ENCODE peak calls at places on chromosome 10, in six cellular contexts. H is fibroblast of gingiva, I is ELR, K is SK-MEL-5, J is cardiac fibroblast, F is putamen. G is an unnamed sample.

GRCh38 chr10:131963811-131964210 is 17.9 kb downstream of the BNIP3 start:
- DNase-seq in F (peak; percentile 66), K (no peak), H (no peak), J (no peak), I (no peak), G (no peak)

GRCh38 chr10:120455004-120455403 is 2.0 kb upstream of the PLPP4 start:
- DNase-seq in F (no peak), J (no peak), K (no peak), H (no peak), I (peak; percentile 79), G (no peak)

GRCh38 chr10:50398823-50399222 is 147.5 kb upstream of the ASAH2 start:
- DNase-seq in H (no peak), J (no peak), K (no peak), I (no peak), F (no peak), G (no peak)

GRCh38 chr10:110634527-110635209 is 9.5 kb upstream of the RBM20 start:
- DNase-seq in I (no peak), J (no peak), K (peak; percentile 28), H (no peak), F (no peak), G (no peak)

GRCh38 chr10:117653170-117653515 is 110.6 kb downstream of the EMX2 start:
- DNase-seq in H (peak; percentile 64), J (peak; percentile 79), K (no peak), I (peak; percentile 96), F (peak; percentile 42), G (no peak)

GRCh38 chr10:132644544-132645530 is 107.2 kb downstream of the INPP5A start:
- DNase-seq in H (no peak), I (no peak), J (no peak), K (no peak), F (no peak), G (no peak)

GRCh38 chr10:131216681-131217230 is 94.8 kb downstream of the TCERG1L start:
- DNase-seq in I (no peak), H (no peak), F (no peak), K (no peak), J (no peak), G (no peak)

GRCh38 chr10:31927597-31928530 is 767 bp downstream of the ARHGAP12 start:
- DNase-seq in I (peak; percentile 70), K (peak; percentile 70), H (peak; percentile 58), J (peak; percentile 55), F (peak; percentile 40), G (peak; percentile 42)

GRCh38 chr10:131092876-131093275 is 218.6 kb downstream of the TCERG1L start:
- DNase-seq in I (no peak), J (no peak), K (no peak), F (no peak), H (no peak), G (no peak)

GRCh38 chr10:120969219-120969645 is 118.1 kb downstream of the WDR11 start:
- DNase-seq in I (no peak), J (peak; percentile 9), H (no peak), F (no peak), K (no peak), G (no peak)

GRCh38 chr10:62025901-62026879 is 124.7 kb downstream of the ARID5B start:
- DNase-seq in F (no peak), H (no peak), K (no peak), J (peak; percentile 81), I (peak; percentile 94), G (no peak)

GRCh38 chr10:26463986-26464385 is 25.8 kb downstream of the APBB1IP start:
- DNase-seq in I (peak; percentile 36), K (no peak), H (no peak), F (no peak), J (no peak), G (no peak)

GRCh38 chr10:63977329-63977923 is 456.2 kb downstream of the REEP3 start:
- DNase-seq in J (peak; percentile 57), F (peak; percentile 26), I (peak; percentile 32), H (no peak), K (peak; percentile 74), G (no peak)

GRCh38 chr10:31490858-31491504 is 172.0 kb downstream of the ZEB1 start:
- DNase-seq in J (peak; percentile 81), K (peak; percentile 61), F (no peak), I (peak; percentile 74), H (peak; percentile 34), G (no peak)

GRCh38 chr10:83346216-83346910 is 792.9 kb upstream of the GHITM start:
- DNase-seq in F (no peak), J (peak; percentile 44), H (no peak), K (no peak), I (no peak), G (no peak)

GRCh38 chr10:8075282-8076260 is 21.1 kb downstream of the GATA3 start:
- DNase-seq in H (no peak), I (no peak), J (peak; percentile 7), F (no peak), K (no peak), G (no peak)

GRCh38 chr10:50152792-50153272 is 85.1 kb downstream of the WASHC2A start:
- DNase-seq in J (no peak), H (no peak), I (no peak), F (no peak), K (no peak), G (no peak)

GRCh38 chr10:78732381-78732780 is 336.4 kb upstream of the ZMIZ1 start:
- DNase-seq in F (no peak), K (no peak), I (no peak), H (no peak), J (no peak), G (no peak)

GRCh38 chr10:119219747-119220320 is 12.5 kb downstream of the GRK5 start:
- DNase-seq in H (peak; percentile 92), I (no peak), K (no peak), F (no peak), J (no peak), G (no peak)

GRCh38 chr10:51733061-51733460 is 33.7 kb upstream of the CSTF2T start:
- DNase-seq in F (no peak), I (peak; percentile 1), J (peak; percentile 61), H (no peak), K (no peak), G (no peak)

GRCh38 chr10:103262229-103262628 is 14.7 kb upstream of the INA start:
- DNase-seq in J (no peak), I (peak; percentile 48), H (no peak), K (no peak), F (no peak), G (no peak)

GRCh38 chr10:29692121-29692539 is 57.4 kb upstream of the SVIL start:
- DNase-seq in I (peak; percentile 37), K (no peak), H (no peak), J (no peak), F (no peak), G (no peak)

GRCh38 chr10:119536508-119536837 is 6.0 kb downstream of the RGS10 start:
- DNase-seq in F (no peak), K (no peak), I (no peak), J (no peak), H (no peak), G (no peak)

GRCh38 chr10:73655990-73656298 is at the start of gene SYNPO2L:
- DNase-seq in F (no peak), K (no peak), H (no peak), J (no peak), I (no peak), G (no peak)

GRCh38 chr10:115402690-115403089 is 309.5 kb downstream of the ATRNL1 start:
- DNase-seq in I (peak; percentile 26), K (no peak), F (peak; percentile 34), H (peak; percentile 11), J (peak; percentile 73), G (no peak)

GRCh38 chr10:133144771-133145170 is 15.2 kb upstream of the KNDC1 start:
- DNase-seq in J (no peak), K (no peak), H (no peak), I (no peak), F (no peak), G (no peak)

GRCh38 chr10:93030409-93030808 is 30.2 kb upstream of the CYP26C1 start:
- DNase-seq in I (peak; percentile 82), H (peak; percentile 62), F (no peak), K (no peak), J (peak; percentile 81), G (no peak)

GRCh38 chr10:89236221-89236620 is 15.4 kb downstream of the LIPA start:
- DNase-seq in J (no peak), I (no peak), H (peak; percentile 93), F (no peak), K (no peak), G (no peak)

GRCh38 chr10:6039711-6040110 is 22.5 kb downstream of the IL2RA start:
- DNase-seq in H (no peak), I (no peak), J (no peak), F (no peak), K (no peak), G (no peak)

GRCh38 chr10:18368681-18369080 is 228.5 kb downstream of the CACNB2 start:
- DNase-seq in F (no peak), I (peak; percentile 54), J (peak; percentile 44), H (peak; percentile 59), K (no peak), G (no peak)

GRCh38 chr10:85175635-85176034 is 847.2 kb downstream of the CCSER2 start:
- DNase-seq in I (no peak), J (no peak), F (no peak), H (no peak), K (no peak), G (no peak)

GRCh38 chr10:132184816-132185593 is 1.7 kb upstream of the DPYSL4 start:
- DNase-seq in H (no peak), I (no peak), J (no peak), F (no peak), K (no peak), G (no peak)

GRCh38 chr10:56633876-56634452 is 272.9 kb upstream of the ZWINT start:
- DNase-seq in F (no peak), J (no peak), I (no peak), K (no peak), H (no peak), G (no peak)

GRCh38 chr10:77249901-77250459 is 387.6 kb downstream of the KCNMA1 start:
- DNase-seq in I (no peak), H (no peak), K (no peak), F (no peak), J (no peak), G (no peak)

GRCh38 chr10:113138937-113139585 is 189.0 kb downstream of the TCF7L2 start:
- DNase-seq in K (no peak), J (no peak), H (no peak), I (no peak), F (no peak), G (no peak)

GRCh38 chr10:80463868-80464267 is 9.8 kb downstream of the TSPAN14 start:
- DNase-seq in H (no peak), F (no peak), J (no peak), K (no peak), I (no peak), G (no peak)

GRCh38 chr10:61964059-61964709 is 62.7 kb downstream of the ARID5B start:
- DNase-seq in J (no peak), I (no peak), K (no peak), F (no peak), H (no peak), G (no peak)

GRCh38 chr10:17432738-17433137 is 21.7 kb downstream of the ST8SIA6 start:
- DNase-seq in K (no peak), H (no peak), F (no peak), J (peak; percentile 62), I (peak; percentile 19), G (no peak)